ENCODE peak calls at places on chromosomes 4 and X, in seven cellular contexts. Q, J, R, V, G, H and E are unnamed samples.

GRCh38 chr4:139978692-139979091 is 175.3 kb downstream of the MAML3 start:
- DNase-seq in Q (no peak), J (no peak), R (no peak), V (no peak), G (peak), H (no peak), E (no peak)

GRCh38 chr4:188550296-188550695 is 411.1 kb downstream of the TRIML1 start:
- DNase-seq in Q (no peak), J (no peak), R (no peak), V (no peak), G (no peak), H (no peak), E (no peak)

GRCh38 chr4:127781303-127782024 is 658 bp upstream of the HSPA4L start:
- DNase-seq in Q (no peak), J (no peak), R (no peak), V (no peak), G (no peak), H (no peak), E (peak)

GRCh38 chr4:153166971-153167501 is 37.2 kb upstream of the TRIM2 start:
- DNase-seq in Q (no peak), J (no peak), R (no peak), V (no peak), G (no peak), H (no peak), E (peak)

GRCh38 chrX:17519349-17519748 is 144.3 kb downstream of the NHS start:
- DNase-seq in Q (no peak), J (no peak), R (no peak), V (no peak), G (no peak), H (no peak), E (no peak)

GRCh38 chr4:87516683-87517082 is 12.5 kb downstream of the SPARCL1 start:
- DNase-seq in Q (no peak), J (no peak), R (no peak), V (no peak), G (no peak), H (no peak), E (peak)

GRCh38 chr4:171947389-171947788 is 134.2 kb downstream of the GALNTL6 start:
- DNase-seq in Q (no peak), J (no peak), R (no peak), V (no peak), G (no peak), H (no peak), E (no peak)

GRCh38 chr4:81504685-81505598 is 33.2 kb upstream of the RASGEF1B start:
- DNase-seq in Q (no peak), J (peak), R (peak), V (no peak), G (no peak), H (no peak), E (no peak)

GRCh38 chr4:121711263-121712000 is 14.7 kb upstream of the ANXA5 start:
- DNase-seq in Q (peak), J (no peak), R (no peak), V (peak), G (no peak), H (peak), E (peak)

GRCh38 chrX:29858714-29859113 is 356.6 kb upstream of the MAGEB2 start:
- DNase-seq in Q (no peak), J (no peak), R (no peak), V (no peak), G (no peak), H (no peak), E (peak)

GRCh38 chrX:47264507-47265173 is 31.8 kb downstream of the USP11 start:
- DNase-seq in Q (no peak), J (no peak), R (no peak), V (no peak), G (no peak), H (no peak), E (peak)

GRCh38 chr4:7904108-7904516 is 35.5 kb downstream of the AFAP1 start:
- DNase-seq in Q (peak), J (no peak), R (no peak), V (no peak), G (no peak), H (peak), E (peak)

GRCh38 chrX:118945921-118946320 is 28.5 kb upstream of the LONRF3 start:
- DNase-seq in Q (no peak), J (no peak), R (no peak), V (no peak), G (no peak), H (no peak), E (no peak)

GRCh38 chr4:6371271-6371670 is 101.1 kb downstream of the PPP2R2C start:
- DNase-seq in Q (no peak), J (no peak), R (no peak), V (no peak), G (no peak), H (no peak), E (no peak)

GRCh38 chr4:5399790-5400421 is 308.5 kb downstream of the EVC2 start:
- DNase-seq in Q (no peak), J (no peak), R (no peak), V (peak), G (no peak), H (no peak), E (peak)

GRCh38 chr4:102342404-102343074 is 2.7 kb downstream of the SLC39A8 start:
- DNase-seq in Q (no peak), J (no peak), R (no peak), V (no peak), G (no peak), H (no peak), E (no peak)

GRCh38 chr4:125358453-125358852 is 43.7 kb downstream of the FAT4 start:
- DNase-seq in Q (no peak), J (no peak), R (no peak), V (peak), G (no peak), H (no peak), E (no peak)